ENCODE peak calls at places on chromosome 18, in four cellular contexts. M is SK-N-SH, U is HepG2, R is GM12878. L is an unnamed sample.

GRCh38 chr18:50090370-50091312 is 104.3 kb downstream of the MYO5B start:
- DNase-seq in M (no peak), U (peak; percentile 91), R (no peak), L (no peak)

GRCh38 chr18:49690307-49690706 is 123.0 kb downstream of the ACAA2 start:
- DNase-seq in M (no peak), U (no peak), R (no peak), L (no peak)

GRCh38 chr18:79513381-79514081 is 117.8 kb downstream of the NFATC1 start:
- DNase-seq in M (no peak), U (no peak), R (no peak), L (no peak)

GRCh38 chr18:3097082-3097481 is 84.1 kb upstream of the LPIN2 start:
- DNase-seq in M (no peak), U (no peak), R (no peak), L (no peak)

GRCh38 chr18:774811-775210 is 37.2 kb downstream of the YES1 start:
- DNase-seq in M (no peak), U (peak; percentile 60), R (no peak), L (peak; percentile 52)

GRCh38 chr18:66317243-66318090 is 286.4 kb downstream of the CDH19 start:
- DNase-seq in M (no peak), U (no peak), R (no peak), L (no peak)

GRCh38 chr18:42654561-42654960 is 460.9 kb downstream of the RIT2 start:
- DNase-seq in M (no peak), U (no peak), R (no peak), L (no peak)

GRCh38 chr18:11883153-11883552 is 25.0 kb downstream of the MPPE1 start:
- DNase-seq in M (no peak), U (no peak), R (peak; percentile 38), L (no peak)

GRCh38 chr18:45654677-45655076 is 39.4 kb downstream of the SLC14A2 start:
- DNase-seq in M (no peak), U (no peak), R (no peak), L (no peak)

GRCh38 chr18:77870238-77870637 is 620.6 kb downstream of the GALR1 start:
- DNase-seq in M (no peak), U (no peak), R (no peak), L (no peak)

GRCh38 chr18:23133860-23134779 is 1.2 kb upstream of the CABLES1 start:
- DNase-seq in M (peak; percentile 48), U (peak; percentile 91), R (peak; percentile 59), L (no peak)

GRCh38 chr18:46338213-46338612 is 234.0 kb downstream of the HAUS1 start:
- DNase-seq in M (peak; percentile 80), U (no peak), R (no peak), L (no peak)

GRCh38 chr18:79429785-79430281 is 34.1 kb downstream of the NFATC1 start:
- DNase-seq in M (no peak), U (no peak), R (no peak), L (peak; percentile 56)

GRCh38 chr18:6810191-6810590 is 80.7 kb downstream of the ARHGAP28 start:
- DNase-seq in M (no peak), U (no peak), R (no peak), L (no peak)

GRCh38 chr18:72868666-72869661 is 1.2 kb upstream of the NETO1 start:
- DNase-seq in M (peak; percentile 24), U (no peak), R (no peak), L (no peak)

GRCh38 chr18:77110400-77110799 is 22.2 kb downstream of the MBP start:
- DNase-seq in M (no peak), U (no peak), R (no peak), L (no peak)

GRCh38 chr18:24685232-24685959 is 225.0 kb downstream of the HRH4 start:
- DNase-seq in M (no peak), U (no peak), R (no peak), L (no peak)

GRCh38 chr18:5879479-5879882 is 15.8 kb downstream of the TMEM200C start:
- DNase-seq in M (peak; percentile 39), U (peak; percentile 24), R (no peak), L (peak; percentile 27)

GRCh38 chr18:11520536-11520935 is 88.9 kb upstream of the SLC35G4 start:
- DNase-seq in M (no peak), U (no peak), R (no peak), L (no peak)

GRCh38 chr18:23141022-23141999 is 6.0 kb downstream of the CABLES1 start:
- DNase-seq in M (peak; percentile 55), U (peak; percentile 93), R (no peak), L (no peak)

GRCh38 chr18:50286391-50287027 is 983 bp downstream of the CXXC1 start:
- DNase-seq in M (peak; percentile 73), U (no peak), R (no peak), L (peak; percentile 77)

GRCh38 chr18:49813071-49813320 is 337 bp downstream of the ACAA2 start:
- DNase-seq in M (no peak), U (peak; percentile 24), R (no peak), L (peak; percentile 48)

GRCh38 chr18:44693030-44693784 is 12.5 kb downstream of the SETBP1 start:
- DNase-seq in M (no peak), U (no peak), R (no peak), L (no peak)

GRCh38 chr18:74063552-74063951 is 84.1 kb downstream of the FBXO15 start:
- DNase-seq in M (no peak), U (no peak), R (no peak), L (no peak)

GRCh38 chr18:37987901-37988300 is 422.3 kb upstream of the CELF4 start:
- DNase-seq in M (no peak), U (no peak), R (no peak), L (no peak)

GRCh38 chr18:70973626-70974025 is 684.8 kb downstream of the SOCS6 start:
- DNase-seq in M (no peak), U (no peak), R (no peak), L (no peak)

GRCh38 chr18:8615397-8616025 is 6.3 kb downstream of the RAB12 start:
- DNase-seq in M (peak; percentile 69), U (peak; percentile 35), R (no peak), L (peak; percentile 51)

GRCh38 chr18:7447629-7448028 is 119.5 kb upstream of the PTPRM start:
- DNase-seq in M (no peak), U (no peak), R (no peak), L (no peak)

GRCh38 chr18:63443820-63444219 is 21.5 kb upstream of the VPS4B start:
- DNase-seq in M (no peak), U (no peak), R (no peak), L (no peak)

GRCh38 chr18:70376137-70376913 is 87.5 kb downstream of the SOCS6 start:
- DNase-seq in M (no peak), U (peak; percentile 73), R (no peak), L (no peak)

GRCh38 chr18:24588440-24588839 is 128.0 kb downstream of the HRH4 start:
- DNase-seq in M (no peak), U (no peak), R (no peak), L (no peak)

GRCh38 chr18:63676526-63676925 is 14.8 kb upstream of the SERPINB3 start:
- DNase-seq in M (no peak), U (no peak), R (no peak), L (no peak)

GRCh38 chr18:51279367-51279984 is 82.0 kb upstream of the MEX3C start:
- DNase-seq in M (no peak), U (peak; percentile 86), R (peak; percentile 44), L (no peak)

GRCh38 chr18:50306944-50307343 is 19.5 kb upstream of the CXXC1 start:
- DNase-seq in M (no peak), U (no peak), R (no peak), L (no peak)

GRCh38 chr18:53442415-53442783 is 782.1 kb downstream of the MBD2 start:
- DNase-seq in M (no peak), U (no peak), R (no peak), L (no peak)
- TF ChIP-seq NFIC in M (no peak), U (no peak), R (no peak), L (no peak)

GRCh38 chr18:28408528-28408927 is 231.6 kb upstream of the CDH2 start:
- DNase-seq in M (no peak), U (no peak), R (no peak), L (no peak)
- TF ChIP-seq YY1 in M (no peak), U (no peak), R (no peak), L (no peak)

DNA sequence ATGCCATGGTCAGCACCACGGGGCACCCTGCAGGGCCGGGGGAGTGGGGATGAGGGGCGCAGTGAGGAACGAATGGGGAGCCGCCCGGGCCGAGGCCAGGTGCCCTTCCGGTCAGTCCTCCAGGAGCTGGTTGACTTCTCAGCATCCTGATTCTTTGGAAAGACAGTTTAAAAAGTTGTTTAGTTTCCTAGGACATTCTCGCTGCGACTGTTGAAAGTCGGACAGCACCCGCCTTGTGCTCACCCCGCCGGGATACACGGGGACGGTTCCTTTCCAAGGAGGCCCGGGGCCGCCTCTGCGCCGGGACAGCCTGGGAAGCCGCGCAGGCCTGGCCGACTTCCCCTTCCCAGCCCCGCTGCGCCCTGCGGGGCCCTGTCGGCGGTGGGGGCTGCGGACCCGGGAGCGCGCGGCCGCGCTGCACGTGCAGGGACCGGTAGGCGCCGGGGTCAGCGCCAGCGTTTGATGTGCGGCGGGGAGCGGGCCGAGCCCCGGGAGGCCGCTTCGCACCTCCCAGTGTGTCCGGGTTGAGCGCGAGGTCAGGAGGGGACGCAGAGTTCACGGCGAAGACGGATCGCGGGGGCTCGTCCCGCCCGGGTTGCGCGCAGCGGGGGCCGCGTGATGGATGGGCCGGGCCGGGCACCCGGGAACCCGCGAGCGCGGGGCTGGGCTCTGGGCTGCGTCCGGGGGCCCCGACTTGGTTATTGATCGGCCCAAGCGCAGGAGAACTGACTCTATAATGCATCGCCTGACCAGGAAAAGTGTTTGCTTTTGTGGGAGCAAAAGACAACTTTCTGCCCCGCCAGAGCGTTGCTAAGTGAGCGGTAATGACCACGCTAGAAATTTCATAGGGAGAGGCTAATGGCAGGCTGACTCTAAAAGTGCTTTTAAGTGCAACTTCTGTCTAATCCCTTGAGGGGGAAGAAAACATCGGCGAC is 28.0 kb upstream of the SMIM21 start:
- DNase-seq in M (peak; percentile 40), U (no peak), R (no peak), L (no peak)
- TF ChIP-seq NFIC in M (no peak), U (no peak), R (no peak), L (no peak)

DNA sequence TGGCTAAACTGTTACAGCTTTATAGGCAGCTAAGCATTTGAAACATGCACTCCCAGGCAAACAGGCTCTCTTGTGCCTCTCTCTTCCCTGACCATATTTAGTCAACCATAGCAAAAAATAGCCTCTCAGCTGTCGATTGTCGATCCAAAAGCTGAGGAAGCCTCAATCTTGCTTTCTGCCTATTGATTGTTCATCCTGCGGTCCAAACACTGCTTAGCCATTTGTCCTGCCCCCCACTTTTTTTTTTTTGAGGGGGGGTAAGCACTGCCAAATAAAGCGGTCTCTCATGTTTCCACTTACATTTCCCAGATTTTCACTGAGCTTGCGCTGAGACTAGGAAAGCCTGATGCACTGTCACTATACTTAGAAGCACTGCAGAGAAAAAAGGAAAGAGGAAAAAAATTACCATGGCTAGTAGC is 90.8 kb downstream of the MIB1 start:
- DNase-seq in M (no peak), U (no peak), R (no peak), L (no peak)
- TF ChIP-seq YY1 in M (no peak), U (no peak), R (no peak), L (no peak)